ENCODE peak calls at places on chromosomes 2 and 18, in nine cellular contexts. One of them, this sample, is unnamed.

GRCh38 chr2:38336619-38337018 is 40.5 kb downstream of the ATL2 start:
- DNase-seq in type B pancreatic cell: no peak
- DNase-seq in body of pancreas: no peak
- DNase-seq in activated effector memory CD4-positive, alpha-beta T cell treated with Interleukin-2 at 50 U/mL for 16 hours: no peak
- DNase-seq in fibroblast of the conjunctiva: no peak
- DNase-seq in HTR-8/SVneo: no peak
- DNase-seq in heart right ventricle: no peak
- DNase-seq in dorsolateral prefrontal cortex: no peak
- DNase-seq in progenitor cell of endocrine pancreas: no peak
- DNase-seq in this sample: no peak

GRCh38 chr18:56709463-56709862 is 58.3 kb downstream of the WDR7 start:
- DNase-seq in type B pancreatic cell: no peak
- DNase-seq in body of pancreas: no peak
- DNase-seq in activated effector memory CD4-positive, alpha-beta T cell treated with Interleukin-2 at 50 U/mL for 16 hours: no peak
- DNase-seq in fibroblast of the conjunctiva: peak; percentile 46
- DNase-seq in HTR-8/SVneo: peak; percentile 39
- DNase-seq in heart right ventricle: no peak
- DNase-seq in dorsolateral prefrontal cortex: no peak
- DNase-seq in progenitor cell of endocrine pancreas: no peak
- DNase-seq in this sample: peak; percentile 52

GRCh38 chr2:238914648-238915015 is 66.7 kb downstream of the TWIST2 start:
- DNase-seq in type B pancreatic cell: peak; percentile 60
- DNase-seq in body of pancreas: peak; percentile 3
- DNase-seq in activated effector memory CD4-positive, alpha-beta T cell treated with Interleukin-2 at 50 U/mL for 16 hours: no peak
- DNase-seq in fibroblast of the conjunctiva: no peak
- DNase-seq in HTR-8/SVneo: peak; percentile 31
- DNase-seq in heart right ventricle: no peak
- DNase-seq in dorsolateral prefrontal cortex: no peak
- DNase-seq in progenitor cell of endocrine pancreas: no peak
- DNase-seq in this sample: peak; percentile 56

GRCh38 chr2:63122921-63123320 is 72.3 kb downstream of the OTX1 start:
- DNase-seq in type B pancreatic cell: no peak
- DNase-seq in body of pancreas: no peak
- DNase-seq in activated effector memory CD4-positive, alpha-beta T cell treated with Interleukin-2 at 50 U/mL for 16 hours: no peak
- DNase-seq in fibroblast of the conjunctiva: no peak
- DNase-seq in HTR-8/SVneo: no peak
- DNase-seq in heart right ventricle: no peak
- DNase-seq in dorsolateral prefrontal cortex: no peak
- DNase-seq in progenitor cell of endocrine pancreas: no peak
- DNase-seq in this sample: no peak

GRCh38 chr2:157107877-157108276 is 149.6 kb upstream of the GALNT5 start:
- DNase-seq in type B pancreatic cell: no peak
- DNase-seq in body of pancreas: peak; percentile 19
- DNase-seq in activated effector memory CD4-positive, alpha-beta T cell treated with Interleukin-2 at 50 U/mL for 16 hours: no peak
- DNase-seq in fibroblast of the conjunctiva: no peak
- DNase-seq in HTR-8/SVneo: no peak
- DNase-seq in heart right ventricle: no peak
- DNase-seq in dorsolateral prefrontal cortex: no peak
- DNase-seq in progenitor cell of endocrine pancreas: no peak
- DNase-seq in this sample: peak; percentile 13

GRCh38 chr2:161169335-161169734 is 9.1 kb downstream of the TANK start:
- DNase-seq in type B pancreatic cell: no peak
- DNase-seq in body of pancreas: no peak
- DNase-seq in activated effector memory CD4-positive, alpha-beta T cell treated with Interleukin-2 at 50 U/mL for 16 hours: no peak
- DNase-seq in fibroblast of the conjunctiva: no peak
- DNase-seq in HTR-8/SVneo: no peak
- DNase-seq in heart right ventricle: no peak
- DNase-seq in dorsolateral prefrontal cortex: no peak
- DNase-seq in progenitor cell of endocrine pancreas: no peak
- DNase-seq in this sample: no peak

GRCh38 chr2:26630669-26631360 is 10.4 kb downstream of the CIB4 start:
- DNase-seq in type B pancreatic cell: no peak
- DNase-seq in body of pancreas: peak; percentile 2
- DNase-seq in activated effector memory CD4-positive, alpha-beta T cell treated with Interleukin-2 at 50 U/mL for 16 hours: no peak
- DNase-seq in fibroblast of the conjunctiva: no peak
- DNase-seq in HTR-8/SVneo: peak; percentile 45
- DNase-seq in heart right ventricle: no peak
- DNase-seq in dorsolateral prefrontal cortex: no peak
- DNase-seq in progenitor cell of endocrine pancreas: no peak
- DNase-seq in this sample: peak; percentile 45

GRCh38 chr2:28406276-28407096 is 13.8 kb downstream of the FOSL2 start:
- DNase-seq in type B pancreatic cell: no peak
- DNase-seq in body of pancreas: no peak
- DNase-seq in activated effector memory CD4-positive, alpha-beta T cell treated with Interleukin-2 at 50 U/mL for 16 hours: peak; percentile 56
- DNase-seq in fibroblast of the conjunctiva: no peak
- DNase-seq in HTR-8/SVneo: no peak
- DNase-seq in heart right ventricle: no peak
- DNase-seq in dorsolateral prefrontal cortex: no peak
- DNase-seq in progenitor cell of endocrine pancreas: no peak
- DNase-seq in this sample: no peak

GRCh38 chr2:233084488-233084887 is 24.3 kb downstream of the INPP5D start:
- DNase-seq in type B pancreatic cell: no peak
- DNase-seq in body of pancreas: peak; percentile 31
- DNase-seq in activated effector memory CD4-positive, alpha-beta T cell treated with Interleukin-2 at 50 U/mL for 16 hours: peak; percentile 26
- DNase-seq in fibroblast of the conjunctiva: no peak
- DNase-seq in HTR-8/SVneo: no peak
- DNase-seq in heart right ventricle: peak; percentile 80
- DNase-seq in dorsolateral prefrontal cortex: peak; percentile 40
- DNase-seq in progenitor cell of endocrine pancreas: no peak
- DNase-seq in this sample: no peak